ENCODE peak calls at places on chromosome 17, in eight cellular contexts. N is kidney, S is astrocyte, V is hepatocyte, D is transverse colon, C is BJ, T is colonic mucosa, X is AG10803. O is an unnamed sample.
A peak's percentile ranks its signal among the peaks of the same experiment; 100 is the strongest.

GRCh38 chr17:10631048-10631700 is 25.9 kb downstream of the MYH3 start:
- DNase-seq in N (no peak), S (no peak), V (peak; percentile 45), D (peak; percentile 19), C (no peak), T (peak; percentile 43), X (peak; percentile 22), O (no peak)

GRCh38 chr17:12730931-12731521 is 58.3 kb upstream of the ARHGAP44 start:
- DNase-seq in N (peak; percentile 84), S (peak; percentile 50), V (peak; percentile 87), D (peak; percentile 81), C (no peak), T (peak; percentile 92), X (peak; percentile 38), O (no peak)

GRCh38 chr17:80432350-80432955 is 17.5 kb downstream of the ENDOV start:
- DNase-seq in N (peak; percentile 62), S (no peak), V (no peak), D (no peak), C (no peak), T (no peak), X (no peak), O (no peak)

GRCh38 chr17:38571833-38572274 is 33.9 kb downstream of the SRCIN1 start:
- DNase-seq in N (peak; percentile 73), S (no peak), V (no peak), D (no peak), C (no peak), T (no peak), X (no peak), O (no peak)

GRCh38 chr17:49755681-49756283 is 8.1 kb downstream of the FAM117A start:
- DNase-seq in N (no peak), S (no peak), V (no peak), D (no peak), C (no peak), T (no peak), X (no peak), O (no peak)

GRCh38 chr17:41848788-41849187 is 11.2 kb downstream of the KLHL10 start:
- DNase-seq in N (no peak), S (no peak), V (no peak), D (no peak), C (no peak), T (no peak), X (no peak), O (peak; percentile 14)

GRCh38 chr17:81652901-81653771 is 3.2 kb downstream of the PDE6G start:
- DNase-seq in N (no peak), S (no peak), V (no peak), D (no peak), C (no peak), T (no peak), X (no peak), O (no peak)

GRCh38 chr17:46180895-46181279 is 12.3 kb downstream of the KANSL1 start:
- DNase-seq in N (no peak), S (no peak), V (no peak), D (no peak), C (no peak), T (no peak), X (no peak), O (no peak)

GRCh38 chr17:3043737-3044365 is 19.6 kb downstream of the OR1D5 start:
- DNase-seq in N (peak; percentile 47), S (no peak), V (no peak), D (no peak), C (no peak), T (peak; percentile 51), X (no peak), O (no peak)

GRCh38 chr17:801660-802059 is 19.5 kb downstream of the MRM3 start:
- DNase-seq in N (no peak), S (peak; percentile 56), V (no peak), D (no peak), C (no peak), T (no peak), X (no peak), O (no peak)

GRCh38 chr17:356671-357434 is 4.2 kb upstream of the RPH3AL start:
- DNase-seq in N (peak; percentile 51), S (no peak), V (no peak), D (no peak), C (no peak), T (no peak), X (no peak), O (no peak)

DNA sequence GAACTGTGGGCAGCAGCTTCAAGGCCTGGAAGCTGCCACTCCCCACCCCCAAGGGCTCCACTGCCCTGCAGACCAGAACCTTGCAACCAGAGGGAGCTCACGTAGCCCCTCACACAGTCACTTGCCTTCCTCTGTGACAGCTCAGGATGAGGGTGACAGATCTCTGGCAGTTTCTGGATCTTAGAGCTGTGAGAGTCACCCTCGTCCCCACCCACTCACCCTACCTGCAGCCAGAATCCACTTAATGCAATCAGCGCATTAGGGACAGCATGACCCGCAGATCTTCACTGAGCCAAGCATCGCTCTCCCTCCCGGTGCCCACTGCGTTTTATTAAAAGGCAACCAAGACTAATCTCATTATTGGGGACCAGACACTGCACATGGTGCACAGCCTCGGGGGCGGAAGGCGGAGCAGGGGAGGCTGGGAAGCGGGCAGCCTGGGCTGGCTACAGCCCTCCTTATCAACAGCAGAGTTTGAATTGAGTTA is 3.5 kb downstream of the CYB561 start:
- DNase-seq in N (no peak), S (no peak), V (no peak), D (no peak), C (no peak), T (no peak), X (no peak), O (no peak)
- TF ChIP-seq CTCF in N (no peak), S (no peak), V (no peak), D (no peak), C (peak; percentile 31), T (no peak), X (peak; percentile 5), O (peak; percentile 7)

GRCh38 chr17:30942311-30943079 is 20.8 kb downstream of the ADAP2 start:
- DNase-seq in N (no peak), S (peak; percentile 48), V (no peak), D (no peak), C (no peak), T (no peak), X (no peak), O (no peak)
- TF ChIP-seq CTCF in N (no peak), S (no peak), V (no peak), D (no peak), C (peak; percentile 23), T (no peak), X (peak; percentile 14), O (no peak)

DNA sequence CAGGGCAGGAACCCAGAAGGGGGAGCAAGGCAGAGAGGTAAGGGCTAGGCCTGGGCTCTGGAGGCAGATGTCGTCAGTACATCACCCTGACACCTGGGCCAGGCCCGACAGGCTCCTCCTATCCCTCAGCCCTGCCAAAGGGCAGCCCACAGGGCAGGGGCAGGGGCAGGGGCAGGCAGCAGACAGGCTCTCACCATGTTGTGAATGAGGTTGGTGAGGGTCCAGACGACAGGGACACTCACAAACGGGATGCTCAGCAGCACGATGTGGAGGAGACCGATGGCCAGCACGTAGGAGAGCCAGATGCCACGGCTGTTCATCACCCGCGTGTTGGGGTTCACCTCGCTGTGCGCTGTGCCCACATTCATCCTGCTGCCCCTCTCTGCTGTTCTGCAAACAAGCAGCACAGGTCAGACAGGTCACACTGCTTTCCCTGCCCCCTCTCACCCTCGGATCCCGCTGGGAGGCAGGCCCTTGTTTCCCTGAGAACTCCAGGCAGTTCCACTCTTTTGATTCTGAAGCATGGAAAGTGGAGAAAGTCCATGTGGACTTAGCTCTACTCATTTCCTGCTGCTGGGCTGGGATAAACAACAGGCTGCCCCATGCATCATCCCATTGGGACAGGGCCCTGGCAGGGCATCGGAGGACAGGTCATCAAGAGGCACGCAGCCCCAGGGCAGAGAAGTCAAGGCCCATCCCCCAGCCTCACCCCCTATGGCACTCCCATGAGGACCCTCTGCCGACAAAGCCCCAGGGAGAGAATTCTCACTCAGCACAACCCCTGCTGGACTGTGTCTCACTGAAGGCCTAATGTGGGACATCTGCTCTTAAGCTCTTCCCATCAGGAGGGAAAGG is 3.3 kb downstream of the ORMDL3 start:
- DNase-seq in N (no peak), S (no peak), V (peak; percentile 40), D (no peak), C (no peak), T (no peak), X (peak; percentile 37), O (no peak)
- TF ChIP-seq CTCF in N (no peak), S (peak; percentile 20), V (peak; percentile 22), D (no peak), C (no peak), T (no peak), X (peak; percentile 26), O (peak; percentile 24)

GRCh38 chr17:75652934-75653549 is 13.9 kb downstream of the RECQL5 start:
- DNase-seq in N (peak; percentile 64), S (peak; percentile 12), V (peak; percentile 67), D (no peak), C (no peak), T (no peak), X (no peak), O (no peak)
- TF ChIP-seq CTCF in N (peak; percentile 55), S (peak; percentile 66), V (peak; percentile 61), D (peak; percentile 49), C (peak; percentile 87), T (peak; percentile 48), X (peak; percentile 70), O (peak; percentile 77)

GRCh38 chr17:20313891-20314290 is 153.4 kb downstream of the LGALS9B start:
- DNase-seq in N (no peak), S (no peak), V (no peak), D (no peak), C (no peak), T (no peak), X (no peak), O (no peak)

GRCh38 chr17:20314834-20315233 is 152.5 kb downstream of the LGALS9B start:
- DNase-seq in N (no peak), S (no peak), V (no peak), D (no peak), C (no peak), T (no peak), X (no peak), O (no peak)

GRCh38 chr17:20313306-20313705 is 154.0 kb downstream of the LGALS9B start:
- DNase-seq in N (no peak), S (no peak), V (no peak), D (no peak), C (no peak), T (no peak), X (no peak), O (no peak)

GRCh38 chr17:20315321-20315720 is 152.0 kb downstream of the LGALS9B start:
- DNase-seq in N (no peak), S (no peak), V (no peak), D (no peak), C (no peak), T (no peak), X (no peak), O (no peak)

GRCh38 chr17:20315821-20316220 is 151.5 kb downstream of the LGALS9B start:
- DNase-seq in N (no peak), S (peak; percentile 16), V (no peak), D (no peak), C (no peak), T (no peak), X (peak; percentile 5), O (no peak)
- TF ChIP-seq CTCF in N (no peak), S (no peak), V (no peak), D (no peak), C (no peak), T (no peak), X (no peak), O (no peak)